ENCODE peak calls at places on chromosomes 2 and 18, in eight cellular contexts. N is CD8-positive, alpha-beta memory T cell; K is EL; S is A549; V is HT-29; D is M059J; Y is adrenal gland; W is NCI-H524. Z is an unnamed sample.

GRCh38 chr18:14905979-14906378 is 158.0 kb downstream of the ANKRD30B start:
- DNase-seq in Y (no peak), K (no peak), S (no peak), N (no peak), W (no peak), D (no peak), V (no peak), Z (no peak)

GRCh38 chr2:150292807-150293206 is 194.7 kb downstream of the RND3 start:
- DNase-seq in N (no peak), D (no peak), S (no peak), V (no peak), K (peak), Y (no peak), W (no peak), Z (no peak)

GRCh38 chr2:41924024-41924423 is 123.8 kb upstream of the PKDCC start:
- DNase-seq in N (no peak), K (no peak), Y (no peak), W (no peak), S (no peak), D (no peak), V (no peak), Z (no peak)

GRCh38 chr2:36322108-36322507 is 33.5 kb upstream of the CRIM1 start:
- DNase-seq in V (peak), S (peak), Y (no peak), N (no peak), D (peak), K (peak), W (peak), Z (no peak)

GRCh38 chr2:129233751-129234406 is 745.6 kb upstream of the RAB6C start:
- DNase-seq in W (peak), N (no peak), Y (no peak), V (peak), K (no peak), D (no peak), S (peak), Z (no peak)

GRCh38 chr18:56152547-56152946 is 485.8 kb downstream of the TXNL1 start:
- DNase-seq in K (no peak), W (no peak), N (no peak), V (no peak), D (no peak), S (no peak), Y (no peak), Z (no peak)

GRCh38 chr2:56364902-56365301 is 181.1 kb downstream of the CCDC85A start:
- DNase-seq in W (no peak), K (no peak), D (no peak), V (no peak), S (no peak), N (no peak), Y (no peak), Z (no peak)

GRCh38 chr2:169363570-169364150 is 1.3 kb upstream of the LRP2 start:
- DNase-seq in K (peak), V (no peak), S (peak), N (peak), W (peak), Y (no peak), D (peak), Z (no peak)

GRCh38 chr2:193240752-193241151 is 1046.0 kb upstream of the TMEFF2 start:
- DNase-seq in N (no peak), W (peak), Y (no peak), K (no peak), V (peak), D (peak), S (peak), Z (no peak)

GRCh38 chr2:28045676-28046351 is 155.3 kb downstream of the BABAM2 start:
- DNase-seq in N (no peak), W (no peak), S (no peak), V (no peak), D (no peak), K (no peak), Y (no peak), Z (no peak)

GRCh38 chr2:159379181-159379580 is 92.7 kb upstream of the WDSUB1 start:
- DNase-seq in W (no peak), Y (no peak), V (no peak), D (no peak), N (no peak), S (no peak), K (no peak), Z (no peak)

GRCh38 chr2:165584126-165584525 is 114.6 kb downstream of the CSRNP3 start:
- DNase-seq in W (no peak), N (no peak), V (no peak), D (no peak), Y (no peak), S (no peak), K (no peak), Z (no peak)

GRCh38 chr2:26477126-26477910 is 606 bp downstream of the OTOF start:
- DNase-seq in V (no peak), D (no peak), S (no peak), N (no peak), Y (no peak), W (no peak), K (peak), Z (no peak)

GRCh38 chr2:216495656-216496055 is 3.0 kb upstream of the RPL37A start:
- DNase-seq in K (peak), Y (no peak), W (no peak), S (no peak), V (no peak), D (peak), N (no peak), Z (no peak)

GRCh38 chr2:14678754-14679153 is 46.2 kb downstream of the LRATD1 start:
- DNase-seq in N (no peak), K (no peak), S (no peak), D (no peak), W (no peak), Y (peak), V (no peak), Z (no peak)

GRCh38 chr18:67385455-67385854 is 131.1 kb downstream of the DSEL start:
- DNase-seq in S (peak), Y (no peak), K (peak), V (no peak), D (peak), W (no peak), N (no peak), Z (no peak)

GRCh38 chr2:169260246-169260645 is 102.1 kb downstream of the LRP2 start:
- DNase-seq in W (no peak), Y (no peak), D (no peak), V (no peak), N (no peak), S (peak), K (no peak), Z (no peak)

GRCh38 chr2:56185101-56185581 is 1.4 kb downstream of the CCDC85A start:
- DNase-seq in D (peak), V (peak), S (peak), Y (peak), K (peak), N (no peak), W (peak), Z (no peak)

GRCh38 chr2:99420751-99421299 is 69.0 kb downstream of the REV1 start:
- DNase-seq in V (no peak), D (peak), W (no peak), K (peak), Y (no peak), N (no peak), S (no peak), Z (no peak)

GRCh38 chr2:227862741-227863588 is 8.5 kb upstream of the DAW1 start:
- DNase-seq in N (no peak), Y (peak), K (peak), V (peak), D (peak), S (peak), W (no peak), Z (no peak)

GRCh38 chr2:98049991-98050519 is 36.9 kb upstream of the VWA3B start:
- DNase-seq in W (no peak), V (no peak), N (no peak), K (no peak), D (peak), S (no peak), Y (no peak), Z (no peak)

GRCh38 chr2:207245526-207245925 is 79.8 kb upstream of the KLF7 start:
- DNase-seq in D (no peak), V (no peak), N (no peak), K (no peak), S (no peak), Y (no peak), W (no peak), Z (no peak)

GRCh38 chr2:235160281-235160805 is 208.5 kb downstream of the SH3BP4 start:
- DNase-seq in N (no peak), K (peak), Y (no peak), V (no peak), W (no peak), D (no peak), S (no peak), Z (no peak)

GRCh38 chr2:36468463-36469266 is 113.1 kb downstream of the CRIM1 start:
- DNase-seq in S (no peak), W (no peak), D (no peak), Y (no peak), K (peak), N (no peak), V (no peak), Z (no peak)